ENCODE peak calls at places on chromosomes 16 and 17, in seven cellular contexts. I is IMR-90, C is HCT116, B is GM06990, T is thoracic aorta, G is brain microvascular endothelial cell, A is right lobe of liver. U is an unnamed sample. For H3K36me3, the result is how much of the 10 kb centered on the place peaks cover.

GRCh38 chr17:4440690-4441686 is 7.2 kb downstream of the SPNS3 start:
- DNase-seq in B (no peak), I (no peak), C (no peak), A (no peak), G (no peak), T (no peak), U (no peak)

GRCh38 chr17:33038740-33039139 is 47.1 kb downstream of the SPACA3 start:
- DNase-seq in A (peak), B (no peak), T (no peak), C (peak), I (peak), G (no peak), U (no peak)

GRCh38 chr17:55149485-55149884 is 115.3 kb upstream of the HLF start:
- DNase-seq in I (no peak), T (no peak), C (no peak), G (no peak), A (no peak), B (no peak), U (no peak)

GRCh38 chr17:58416937-58417299 is 416 bp downstream of the RNF43 start:
- DNase-seq in A (no peak), I (no peak), G (no peak), T (no peak), C (no peak), B (no peak), U (no peak)

GRCh38 chr16:67173808-67174705 is 3.7 kb downstream of the NOL3 start:
- DNase-seq in G (peak), B (peak), A (peak), I (peak), C (no peak), T (peak), U (no peak)

GRCh38 chr17:46178550-46179198 is 14.6 kb downstream of the KANSL1 start:
- DNase-seq in A (no peak), B (no peak), I (peak), C (no peak), G (peak), T (no peak), U (no peak)

GRCh38 chr16:25838724-25839186 is 147.0 kb downstream of the HS3ST4 start:
- DNase-seq in I (peak), C (peak), T (no peak), B (peak), G (peak), A (no peak), U (peak)

GRCh38 chr16:85462405-85463227 is 150.5 kb upstream of the GSE1 start:
- DNase-seq in B (no peak), T (no peak), C (no peak), A (no peak), G (no peak), I (no peak), U (no peak)

GRCh38 chr16:23423496-23424049 is 29.4 kb downstream of the COG7 start:
- DNase-seq in G (peak), T (peak), I (peak), B (no peak), C (peak), A (peak), U (peak)

GRCh38 chr17:36808181-36808661 is 129.1 kb upstream of the LHX1 start:
- DNase-seq in T (no peak), B (no peak), I (no peak), G (no peak), C (no peak), A (no peak), U (no peak)

GRCh38 chr16:86523166-86523740 is 12.9 kb downstream of the FOXF1 start:
- DNase-seq in B (no peak), I (no peak), C (no peak), A (no peak), T (no peak), G (no peak), U (no peak)

GRCh38 chr17:7932949-7933348 is 943 bp downstream of the CNTROB start:
- DNase-seq in G (peak), B (peak), T (no peak), C (no peak), I (peak), A (no peak), U (no peak)

GRCh38 chr16:74682556-74682955 is 15.9 kb upstream of the RFWD3 start:
- DNase-seq in B (no peak), G (no peak), A (no peak), T (no peak), C (no peak), I (no peak), U (no peak)

GRCh38 chr17:40121191-40121885 is 433 bp upstream of the MSL1 start:
- DNase-seq in T (no peak), A (peak), G (no peak), C (no peak), B (peak), I (peak), U (no peak)

DNA sequence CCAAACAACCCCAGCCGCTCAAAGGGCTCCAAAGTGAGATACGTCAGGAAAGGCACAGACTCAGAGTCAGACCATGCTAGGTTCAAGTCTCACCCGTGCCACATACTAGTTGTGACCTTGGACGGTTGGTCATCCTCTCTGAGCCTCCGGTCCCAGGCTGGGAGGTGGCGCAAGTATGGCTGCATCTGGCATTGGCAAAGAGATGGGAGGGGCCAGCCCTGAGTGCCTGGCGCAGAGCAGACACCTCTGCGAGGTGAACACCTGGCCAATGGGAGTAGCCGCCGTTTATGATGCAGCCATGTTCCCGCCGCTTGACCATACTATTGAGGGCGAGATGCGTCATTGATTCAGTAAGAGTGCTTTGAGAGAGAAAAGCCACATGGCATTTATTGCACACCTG is 97.8 kb upstream of the PLCG2 start:
- DNase-seq in A (no peak), G (no peak), C (no peak), I (no peak), B (no peak), T (no peak), U (no peak)
- H3K36me3 ChIP-seq in A (under half), G (under half), C (under half), I (under half), B (under half), T (under half), U (under half)

DNA sequence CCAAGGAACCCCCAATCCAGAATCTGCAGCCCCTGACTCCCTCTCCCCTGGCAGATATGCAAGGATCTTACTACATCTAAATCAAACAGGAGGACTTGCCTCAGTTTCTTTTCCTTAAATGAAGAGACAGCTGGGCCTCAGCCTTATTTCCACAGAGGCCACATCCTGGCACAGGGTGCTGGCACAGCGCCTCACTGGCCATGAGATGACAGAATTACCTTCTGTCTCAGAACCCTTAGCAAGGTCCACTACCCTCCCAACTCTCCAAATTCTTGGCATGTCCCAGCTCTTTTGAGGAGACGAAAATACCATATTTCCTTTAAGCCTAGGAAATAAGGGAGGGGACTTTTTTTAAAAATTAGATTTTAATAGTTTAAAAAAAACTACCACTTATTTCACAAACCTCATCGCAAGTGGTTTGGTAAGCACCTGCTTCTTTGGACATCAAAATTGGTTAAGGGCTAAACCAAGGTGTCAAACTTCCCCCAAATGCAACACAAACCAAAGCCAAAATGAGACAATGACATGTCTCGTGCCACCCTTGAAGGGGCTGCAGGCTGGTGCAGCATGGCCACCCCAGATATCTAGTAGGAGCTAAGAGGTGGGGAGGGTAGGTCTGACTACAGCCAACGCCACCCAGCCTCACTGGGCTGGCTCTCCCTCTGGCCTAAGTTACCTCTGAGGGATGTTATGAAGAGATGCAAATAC is 25.3 kb downstream of the FAM117A start:
- DNase-seq in T (no peak), A (peak), C (no peak), G (no peak), I (no peak), B (no peak), U (no peak)
- H3K4me3 ChIP-seq in T (no peak), A (no peak), C (no peak), G (no peak), I (no peak), B (no peak), U (no peak)

GRCh38 chr17:10687497-10687896 is 9.8 kb downstream of the SCO1 start:
- DNase-seq in A (no peak), G (no peak), T (no peak), C (no peak), B (no peak), I (no peak), U (no peak)

GRCh38 chr17:10681866-10682446 is 15.4 kb downstream of the SCO1 start:
- DNase-seq in G (peak), B (no peak), T (no peak), C (no peak), A (no peak), I (peak), U (no peak)

GRCh38 chr17:10683853-10684252 is 13.5 kb downstream of the SCO1 start:
- DNase-seq in C (peak), B (no peak), I (peak), G (no peak), T (no peak), A (no peak), U (no peak)
- H3K36me3 ChIP-seq in C (half or more), B (under half), I (under half), G (under half), T (under half), A (under half), U (under half)

GRCh38 chr17:64410750-64411490 is 20.3 kb upstream of the PECAM1 start:
- DNase-seq in G (no peak), C (no peak), T (no peak), A (no peak), I (no peak), B (no peak), U (no peak)

GRCh38 chr17:64418506-64419339 is 28.1 kb upstream of the PECAM1 start:
- DNase-seq in G (peak), C (peak), A (no peak), I (peak), T (no peak), B (no peak), U (no peak)

GRCh38 chr17:64411999-64412771 is 21.5 kb upstream of the PECAM1 start:
- DNase-seq in C (no peak), G (peak), I (no peak), B (no peak), A (peak), T (no peak), U (peak)

GRCh38 chr17:64412944-64413381 is 22.3 kb upstream of the PECAM1 start:
- DNase-seq in T (no peak), A (no peak), I (no peak), B (no peak), G (no peak), C (no peak), U (no peak)

DNA sequence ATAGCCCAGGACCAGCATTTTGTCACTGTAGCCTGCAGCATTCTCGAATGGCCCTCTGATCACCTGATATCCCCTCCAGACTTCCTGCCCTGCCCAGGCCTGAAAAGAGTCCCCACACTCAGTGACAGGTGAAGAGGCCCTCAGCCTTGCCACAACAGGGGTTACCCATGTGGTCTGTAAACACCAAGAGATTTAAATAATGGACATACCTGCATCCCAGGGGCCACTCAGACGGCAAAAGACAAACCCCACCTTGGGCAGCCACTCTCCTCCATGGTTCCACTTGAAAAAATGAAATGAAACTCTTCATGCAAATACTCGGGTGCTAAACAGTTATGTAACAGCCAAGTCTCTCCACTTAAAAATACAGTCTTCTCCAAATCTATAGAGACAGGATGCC is 22.8 kb upstream of the PECAM1 start:
- DNase-seq in T (no peak), I (no peak), C (no peak), B (no peak), G (no peak), A (no peak), U (no peak)
- H3K4me3 ChIP-seq in T (no peak), I (no peak), C (no peak), B (peak), G (no peak), A (no peak), U (no peak)

DNA sequence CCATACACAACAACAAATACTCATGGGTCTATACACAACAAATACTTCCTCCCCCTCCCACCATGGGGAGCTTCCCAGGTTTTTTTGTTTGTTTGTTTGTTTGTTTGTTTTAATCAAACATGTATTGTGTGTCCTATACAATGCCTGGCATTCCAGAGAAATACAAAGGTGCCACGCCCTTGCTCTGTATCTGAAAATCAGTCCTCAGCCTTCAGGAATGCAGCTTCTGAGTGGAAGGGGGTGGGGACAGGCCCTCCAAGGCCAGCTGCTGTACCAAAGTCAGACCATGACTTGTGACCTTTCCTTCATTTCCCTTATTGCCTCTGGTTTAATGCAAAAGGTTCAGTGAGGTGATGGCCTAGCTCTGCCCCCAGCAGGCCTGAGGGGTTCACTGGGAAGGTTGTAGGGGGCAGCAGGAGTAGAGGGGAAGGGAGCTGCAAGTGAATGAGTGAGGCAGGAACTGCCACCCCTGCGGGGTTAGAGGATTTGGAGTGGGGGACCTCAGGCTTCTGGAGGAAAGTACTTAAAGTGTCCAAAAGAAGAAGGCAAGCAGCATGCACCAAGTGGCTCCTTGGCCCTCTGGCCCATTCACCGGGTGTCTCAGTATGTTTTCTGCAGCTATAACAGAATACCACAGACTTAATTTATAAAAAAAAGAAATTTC is 105.2 kb downstream of the CLEC16A start:
- DNase-seq in C (no peak), T (no peak), I (no peak), B (no peak), A (no peak), G (no peak), U (no peak)
- H3K36me3 ChIP-seq in C (under half), T (under half), I (under half), B (under half), A (under half), G (under half), U (under half)

DNA sequence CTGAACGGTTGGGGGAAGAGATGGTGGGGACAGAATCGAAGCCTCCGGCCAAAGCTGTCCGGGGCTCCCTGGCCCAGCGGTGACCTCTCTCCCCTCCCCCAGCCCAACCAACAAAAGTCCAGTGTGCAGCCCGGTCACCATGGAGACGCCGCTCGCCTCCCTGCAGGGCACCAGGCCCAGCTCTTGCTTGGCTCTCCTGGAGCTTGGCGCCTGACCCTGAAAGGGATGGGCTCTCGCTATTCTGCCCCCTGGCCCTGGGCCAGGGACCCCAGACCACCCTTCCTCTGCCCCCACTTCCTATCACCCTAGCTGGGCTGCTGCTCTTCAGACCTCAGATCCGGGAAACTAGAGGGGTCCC is 1.3 kb downstream of the METRN start:
- DNase-seq in I (no peak), A (peak), T (no peak), G (peak), C (no peak), B (no peak), U (no peak)
- H3K4me3 ChIP-seq in I (peak), A (peak), T (peak), G (peak), C (peak), B (peak), U (peak)

GRCh38 chr17:63772801-63773271 is 561 bp downstream of the CCDC47 start:
- DNase-seq in C (no peak), I (peak), G (no peak), T (no peak), B (no peak), A (no peak), U (no peak)
- H3K36me3 ChIP-seq in C (under half), I (under half), G (under half), T (under half), B (under half), A (under half), U (under half)

DNA sequence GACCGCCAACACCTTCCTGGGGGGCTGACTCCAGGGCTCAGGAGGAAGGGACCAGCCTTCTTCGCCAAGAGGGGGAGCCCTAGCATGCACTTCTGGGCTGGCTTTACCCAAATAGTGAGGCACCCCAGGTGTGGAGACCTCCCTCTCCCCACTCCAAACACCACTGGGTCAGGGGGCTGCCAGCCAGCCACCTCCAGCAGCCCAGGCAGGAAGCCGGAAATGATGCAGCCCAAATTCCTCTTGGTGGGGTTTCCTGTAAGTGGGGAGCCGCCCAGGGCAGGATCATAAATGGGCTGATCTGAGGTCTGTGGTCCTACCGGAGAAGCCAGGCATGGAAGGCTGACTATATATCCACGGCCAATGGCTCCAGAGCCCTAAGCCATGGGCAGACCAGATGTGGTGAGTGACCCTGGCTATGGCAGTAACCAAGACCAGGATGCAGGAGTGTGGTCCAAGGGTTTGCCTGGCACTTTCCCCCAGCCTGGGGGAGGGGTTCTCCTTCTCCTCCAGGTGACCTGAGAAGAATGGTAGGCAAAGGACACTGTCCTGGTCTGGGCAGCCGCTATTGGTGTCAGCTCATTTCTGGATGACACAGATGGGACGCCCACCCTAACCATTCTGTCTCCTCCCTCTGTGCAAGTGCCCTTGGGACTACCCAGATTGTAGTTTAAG is 4.2 kb downstream of the GIT1 start:
- DNase-seq in T (no peak), I (no peak), B (no peak), A (no peak), C (no peak), G (no peak), U (no peak)
- H3K4me3 ChIP-seq in T (no peak), I (no peak), B (no peak), A (no peak), C (no peak), G (no peak), U (no peak)

GRCh38 chr17:17130077-17130844 is 75.9 kb downstream of the PLD6 start:
- DNase-seq in A (peak), G (no peak), T (no peak), C (no peak), B (no peak), I (no peak), U (no peak)
- H3K36me3 ChIP-seq in A (under half), G (half or more), T (under half), C (under half), B (under half), I (half or more), U (under half)

GRCh38 chr17:83110755-83111154 is 31.3 kb downstream of the METRNL start:
- DNase-seq in G (peak), A (no peak), B (no peak), T (no peak), C (no peak), I (peak), U (no peak)
- H3K4me3 ChIP-seq in G (peak), A (no peak), B (no peak), T (peak), C (no peak), I (no peak), U (no peak)

U was measured in kidney epithelial cell.